ENCODE peak calls at places on chromosomes 6 and 20, in eight cellular contexts. Y is RWPE1; S is GM12865; E is activated CD4-positive, alpha-beta T cell treated with anti-CD3 and anti-CD28 coated beads, Interleukin-2, amount 10 ng/mL, durations not matched to agents 7 days and 5 days; Z is fibroblast of the aortic adventitia; U is NCI-H510A treated with DMSO at 0.1 percent for 48 hours; K is H9; M is breast epithelium. X is an unnamed sample.

GRCh38 chr20:36573798-36574277 is 441 bp downstream of the TGIF2 start:
- DNase-seq in E (peak), K (no peak), U (no peak), Y (no peak), Z (no peak), S (peak), M (no peak), X (no peak)

GRCh38 chr20:53900380-53900999 is 169.9 kb downstream of the BCAS1 start:
- DNase-seq in E (no peak), Z (peak), S (peak), U (no peak), K (no peak), Y (peak), M (no peak), X (no peak)

GRCh38 chr20:22449115-22449973 is 135.0 kb downstream of the FOXA2 start:
- DNase-seq in Y (no peak), U (peak), Z (peak), M (no peak), K (no peak), E (no peak), S (no peak), X (no peak)

GRCh38 chr6:101117397-101118185 is 236.5 kb upstream of the ASCC3 start:
- DNase-seq in S (no peak), E (no peak), Z (peak), M (no peak), K (peak), U (no peak), Y (no peak), X (peak)

GRCh38 chr6:6246539-6246938 is 73.9 kb downstream of the F13A1 start:
- DNase-seq in E (no peak), Z (no peak), Y (no peak), K (no peak), S (peak), M (no peak), U (no peak), X (no peak)

GRCh38 chr6:162973975-162974374 is 246.2 kb downstream of the PACRG start:
- DNase-seq in S (no peak), M (no peak), Z (no peak), K (no peak), Y (no peak), U (no peak), E (no peak), X (no peak)

GRCh38 chr6:141164042-141164748 is 968.5 kb upstream of the GJE1 start:
- DNase-seq in Y (no peak), U (peak), K (no peak), S (no peak), M (no peak), Z (no peak), E (no peak), X (no peak)

GRCh38 chr6:43427406-43428111 is at the start of gene ABCC10:
- DNase-seq in K (peak), E (peak), U (peak), Y (peak), M (peak), Z (peak), S (peak), X (peak)

GRCh38 chr6:104402572-104402971 is 457.1 kb downstream of the HACE1 start:
- DNase-seq in U (no peak), E (no peak), Y (no peak), K (no peak), M (no peak), S (no peak), Z (no peak), X (no peak)

GRCh38 chr20:34500823-34501222 is 15.4 kb upstream of the DYNLRB1 start:
- DNase-seq in Y (no peak), M (no peak), E (no peak), K (no peak), Z (no peak), S (no peak), U (no peak), X (no peak)

GRCh38 chr6:46684771-46685170 is 2.9 kb upstream of the TDRD6 start:
- DNase-seq in S (no peak), Z (peak), Y (peak), U (no peak), E (no peak), K (no peak), M (no peak), X (no peak)

GRCh38 chr6:79450984-79451383 is 86.2 kb downstream of the LCA5 start:
- DNase-seq in Z (no peak), K (no peak), Y (no peak), U (peak), M (no peak), E (no peak), S (no peak), X (no peak)

GRCh38 chr6:159252955-159253508 is 83.8 kb downstream of the FNDC1 start:
- DNase-seq in M (no peak), S (peak), Y (peak), Z (peak), E (peak), K (peak), U (no peak), X (peak)

GRCh38 chr6:87572031-87572430 is 17.8 kb downstream of the RARS2 start:
- DNase-seq in E (no peak), U (no peak), Y (no peak), S (no peak), Z (no peak), K (no peak), M (no peak), X (no peak)

GRCh38 chr6:33080127-33081089 is 4.6 kb downstream of the HLA-DPB1 start:
- DNase-seq in E (no peak), S (no peak), K (peak), U (no peak), M (no peak), Y (no peak), Z (peak), X (peak)

GRCh38 chr6:70415247-70415646 is 1.9 kb downstream of the FAM135A start:
- DNase-seq in U (no peak), K (no peak), M (no peak), Z (no peak), S (peak), E (no peak), Y (no peak), X (no peak)

GRCh38 chr6:40577672-40578071 is 9.5 kb downstream of the LRFN2 start:
- DNase-seq in E (no peak), K (no peak), Z (no peak), S (no peak), Y (no peak), U (no peak), M (no peak), X (no peak)

GRCh38 chr6:54473328-54473727 is 165.1 kb downstream of the TINAG start:
- DNase-seq in U (no peak), E (no peak), S (no peak), Z (no peak), M (no peak), Y (peak), K (no peak), X (peak)